ENCODE peak calls at places on chromosome 2, in four cellular contexts. One of them, this sample, is unnamed.

GRCh38 chr2:240233891-240234502 is 93.5 kb upstream of the OTOS start:
- DNase-seq in NCI-H69: no peak
- DNase-seq in ovary: peak
- DNase-seq in stimulated activated CD4-positive, alpha-beta T cell treated with anti-CD3 and anti-CD28 coated beads, Interleukin-12 subunit alpha, Interleukin-12 subunit beta, amount 100 ng/mL, for 24 hours: no peak
- DNase-seq in this sample: no peak

GRCh38 chr2:112636605-112637288 is 9.0 kb upstream of the SLC20A1 start:
- DNase-seq in NCI-H69: no peak
- DNase-seq in ovary: no peak
- DNase-seq in stimulated activated CD4-positive, alpha-beta T cell treated with anti-CD3 and anti-CD28 coated beads, Interleukin-12 subunit alpha, Interleukin-12 subunit beta, amount 100 ng/mL, for 24 hours: no peak
- DNase-seq in this sample: no peak

GRCh38 chr2:198053173-198053572 is 248.8 kb downstream of the PLCL1 start:
- DNase-seq in NCI-H69: peak
- DNase-seq in stimulated activated CD4-positive, alpha-beta T cell treated with anti-CD3 and anti-CD28 coated beads, Interleukin-12 subunit alpha, Interleukin-12 subunit beta, amount 100 ng/mL, for 24 hours: no peak
- DNase-seq in ovary: no peak
- DNase-seq in this sample: no peak

GRCh38 chr2:216710531-216711282 is 15.4 kb upstream of the IGFBP5 start:
- DNase-seq in stimulated activated CD4-positive, alpha-beta T cell treated with anti-CD3 and anti-CD28 coated beads, Interleukin-12 subunit alpha, Interleukin-12 subunit beta, amount 100 ng/mL, for 24 hours: no peak
- DNase-seq in ovary: peak
- DNase-seq in NCI-H69: no peak
- DNase-seq in this sample: no peak

GRCh38 chr2:60094450-60094929 is 459.0 kb downstream of the BCL11A start:
- DNase-seq in NCI-H69: peak
- DNase-seq in stimulated activated CD4-positive, alpha-beta T cell treated with anti-CD3 and anti-CD28 coated beads, Interleukin-12 subunit alpha, Interleukin-12 subunit beta, amount 100 ng/mL, for 24 hours: no peak
- DNase-seq in ovary: no peak
- DNase-seq in this sample: no peak

GRCh38 chr2:239706407-239706806 is 305.6 kb upstream of the HDAC4 start:
- DNase-seq in stimulated activated CD4-positive, alpha-beta T cell treated with anti-CD3 and anti-CD28 coated beads, Interleukin-12 subunit alpha, Interleukin-12 subunit beta, amount 100 ng/mL, for 24 hours: no peak
- DNase-seq in NCI-H69: no peak
- DNase-seq in ovary: no peak
- DNase-seq in this sample: no peak

GRCh38 chr2:7363906-7364305 is 446.7 kb downstream of the RNF144A start:
- DNase-seq in NCI-H69: peak
- DNase-seq in stimulated activated CD4-positive, alpha-beta T cell treated with anti-CD3 and anti-CD28 coated beads, Interleukin-12 subunit alpha, Interleukin-12 subunit beta, amount 100 ng/mL, for 24 hours: no peak
- DNase-seq in ovary: no peak
- DNase-seq in this sample: no peak

GRCh38 chr2:1052671-1053270 is 102.1 kb downstream of the SNTG2 start:
- DNase-seq in stimulated activated CD4-positive, alpha-beta T cell treated with anti-CD3 and anti-CD28 coated beads, Interleukin-12 subunit alpha, Interleukin-12 subunit beta, amount 100 ng/mL, for 24 hours: no peak
- DNase-seq in ovary: no peak
- DNase-seq in NCI-H69: no peak
- DNase-seq in this sample: no peak

GRCh38 chr2:88214631-88215030 is 44.5 kb downstream of the THNSL2 start:
- DNase-seq in stimulated activated CD4-positive, alpha-beta T cell treated with anti-CD3 and anti-CD28 coated beads, Interleukin-12 subunit alpha, Interleukin-12 subunit beta, amount 100 ng/mL, for 24 hours: no peak
- DNase-seq in ovary: no peak
- DNase-seq in NCI-H69: no peak
- DNase-seq in this sample: no peak

This sample was measured in immature natural killer cell.